ENCODE peak calls at places on chromosomes 7 and 10, in eight cellular contexts. Q, K, N, V, J, G, T and Y are unnamed samples.
A peak's percentile ranks its signal among the peaks of the same experiment; 100 is the strongest.

GRCh38 chr7:19488056-19488455 is 220.8 kb downstream of the POLR1F start:
- DNase-seq in Q (no peak), K (no peak), N (no peak), V (no peak), J (no peak), G (no peak), T (no peak), Y (no peak)

GRCh38 chr7:149773446-149774236 is at the start of gene ZNF467:
- DNase-seq in Q (no peak), K (no peak), N (no peak), V (peak; percentile 75), J (peak; percentile 20), G (peak; percentile 52), T (peak; percentile 28), Y (no peak)

GRCh38 chr10:103280505-103280904 is 3.6 kb downstream of the INA start:
- DNase-seq in Q (no peak), K (no peak), N (no peak), V (no peak), J (no peak), G (no peak), T (peak; percentile 60), Y (no peak)

GRCh38 chr7:95323410-95324129 is 762 bp downstream of the PON1 start:
- DNase-seq in Q (no peak), K (no peak), N (no peak), V (no peak), J (no peak), G (no peak), T (no peak), Y (no peak)

GRCh38 chr7:26365077-26365896 is 73.6 kb downstream of the SNX10 start:
- DNase-seq in Q (peak; percentile 83), K (no peak), N (peak; percentile 77), V (peak; percentile 80), J (peak; percentile 57), G (peak; percentile 80), T (peak; percentile 76), Y (peak; percentile 54)

GRCh38 chr10:17607603-17608332 is 9.4 kb downstream of the HACD1 start:
- DNase-seq in Q (peak; percentile 46), K (no peak), N (peak; percentile 68), V (peak; percentile 74), J (peak; percentile 47), G (peak; percentile 78), T (peak; percentile 53), Y (peak; percentile 28)

GRCh38 chr10:11724938-11725776 is 17.0 kb upstream of the ECHDC3 start:
- DNase-seq in Q (peak; percentile 56), K (no peak), N (peak; percentile 79), V (peak; percentile 68), J (peak; percentile 59), G (peak; percentile 63), T (peak; percentile 63), Y (peak; percentile 44)

GRCh38 chr7:33873981-33874750 is 31.2 kb upstream of the BMPER start:
- DNase-seq in Q (no peak), K (no peak), N (peak; percentile 81), V (no peak), J (peak; percentile 86), G (no peak), T (peak; percentile 88), Y (peak; percentile 84)

GRCh38 chr10:93062499-93063216 is 2.1 kb downstream of the CYP26C1 start:
- DNase-seq in Q (peak; percentile 65), K (no peak), N (peak; percentile 44), V (peak; percentile 63), J (no peak), G (peak; percentile 61), T (no peak), Y (peak; percentile 48)

GRCh38 chr7:44277851-44278250 is 47.5 kb downstream of the CAMK2B start:
- DNase-seq in Q (no peak), K (no peak), N (peak; percentile 47), V (no peak), J (peak; percentile 10), G (no peak), T (no peak), Y (no peak)

GRCh38 chr10:44043646-44044368 is 341.1 kb downstream of the CXCL12 start:
- DNase-seq in Q (no peak), K (no peak), N (no peak), V (no peak), J (no peak), G (no peak), T (no peak), Y (no peak)

GRCh38 chr7:2138146-2138765 is 94.5 kb downstream of the MAD1L1 start:
- DNase-seq in Q (no peak), K (no peak), N (no peak), V (no peak), J (no peak), G (no peak), T (no peak), Y (no peak)

GRCh38 chr10:67836972-67837371 is 1.0 kb downstream of the DNAJC12 start:
- DNase-seq in Q (no peak), K (no peak), N (no peak), V (no peak), J (no peak), G (no peak), T (no peak), Y (no peak)

GRCh38 chr10:67836491-67836890 is 1.5 kb downstream of the DNAJC12 start:
- DNase-seq in Q (no peak), K (no peak), N (no peak), V (no peak), J (no peak), G (no peak), T (no peak), Y (no peak)

GRCh38 chr10:67839957-67840356 is 2.0 kb upstream of the DNAJC12 start:
- DNase-seq in Q (no peak), K (no peak), N (peak; percentile 31), V (no peak), J (peak; percentile 53), G (no peak), T (peak; percentile 93), Y (peak; percentile 31)

GRCh38 chr10:67834375-67834774 is 3.6 kb downstream of the DNAJC12 start:
- DNase-seq in Q (no peak), K (no peak), N (no peak), V (no peak), J (no peak), G (no peak), T (no peak), Y (no peak)

DNA sequence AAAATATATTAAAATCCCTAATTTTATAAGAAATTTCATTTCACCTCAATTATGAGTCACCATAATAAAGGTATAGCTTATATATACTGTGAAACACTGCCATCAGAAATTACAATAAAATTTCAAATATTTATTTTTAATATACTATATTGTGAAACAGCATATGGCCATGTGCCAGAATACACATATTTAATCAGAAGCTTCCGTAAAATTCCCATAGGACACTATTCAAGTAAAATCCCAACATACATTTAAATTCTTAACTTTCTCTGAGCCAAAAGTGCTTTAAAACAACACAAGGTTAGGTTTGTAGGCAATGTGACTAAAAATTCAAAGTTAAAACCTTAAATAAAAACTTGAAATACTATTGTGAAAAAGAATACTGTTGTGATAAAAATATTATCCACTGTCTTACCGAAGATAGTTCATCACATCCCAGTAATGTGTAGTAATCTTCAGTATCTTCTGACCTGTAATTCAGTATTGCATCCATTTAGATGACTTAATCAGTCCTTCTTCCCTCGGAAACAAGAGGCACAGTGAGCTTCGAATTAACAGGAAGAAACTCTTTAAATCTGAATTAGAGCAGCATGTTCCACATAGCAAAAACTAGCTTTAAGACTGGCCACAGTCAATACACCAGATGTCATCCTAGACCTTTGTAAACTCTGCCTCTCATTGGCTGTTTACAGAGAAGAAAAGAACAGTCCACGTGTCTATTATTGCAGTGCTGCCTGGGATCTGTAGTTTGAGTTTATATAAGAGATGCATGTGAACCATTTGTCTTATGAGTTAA is at the start of gene DNAJC12:
- DNase-seq in Q (peak; percentile 69), K (no peak), N (peak; percentile 82), V (peak; percentile 62), J (peak; percentile 65), G (peak; percentile 51), T (peak; percentile 78), Y (no peak)
- H2AFZ ChIP-seq in Q (peak within 1 kb of the TSS; percentile 1), K (peak within 1 kb of the TSS; percentile 70), N (no peak within 1 kb of the TSS), V (peak within 1 kb of the TSS; percentile 14), J (peak within 1 kb of the TSS; percentile 86), G (peak within 1 kb of the TSS; percentile 55), T (peak within 1 kb of the TSS; percentile 38), Y (peak within 1 kb of the TSS; percentile 46)

DNA sequence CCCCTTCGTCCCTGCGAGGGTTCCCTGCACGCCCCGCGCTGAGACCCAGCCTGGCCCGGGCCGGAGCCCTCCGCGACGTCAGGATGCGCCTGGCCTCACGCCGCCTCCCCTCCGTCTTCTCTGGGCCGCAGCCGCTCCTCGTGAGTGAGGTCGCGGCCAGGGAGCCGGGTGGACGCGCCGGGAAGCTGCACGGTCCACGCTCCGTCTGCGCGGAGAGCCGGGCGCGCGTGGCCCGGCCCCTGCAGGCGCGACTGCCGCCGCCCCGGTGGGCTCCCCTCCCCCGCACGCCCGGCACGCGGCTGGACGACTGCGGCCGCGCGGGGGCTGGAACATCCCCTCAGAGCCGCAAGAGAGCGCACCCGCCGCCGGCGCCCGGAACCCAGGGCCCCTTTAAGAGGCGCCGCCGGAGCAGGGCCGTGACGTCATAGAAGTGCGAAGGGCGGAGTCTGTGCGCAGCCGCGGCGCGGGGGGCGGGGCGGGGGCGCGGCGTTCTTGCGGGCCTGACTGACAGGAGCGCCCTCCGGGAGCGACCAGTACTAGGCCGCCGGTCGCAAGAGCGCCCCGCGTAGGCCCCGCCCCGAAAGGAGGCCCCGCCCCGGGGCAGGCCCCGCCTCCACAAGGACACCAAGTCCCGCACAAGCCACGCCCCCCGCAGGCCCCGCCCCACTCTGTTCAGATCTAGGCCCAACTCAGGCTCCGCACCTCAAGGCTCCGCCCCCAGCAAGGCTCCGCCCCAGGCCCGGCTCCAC is 449 bp upstream of the INPP5A start:
- DNase-seq in Q (peak; percentile 95), K (peak; percentile 98), N (peak; percentile 98), V (peak; percentile 100), J (peak; percentile 97), G (peak; percentile 99), T (peak; percentile 97), Y (peak; percentile 99)
- TF ChIP-seq CTCF in Q (no peak), K (no peak), N (peak; percentile 46), V (peak; percentile 23), J (peak; percentile 15), G (peak; percentile 41), T (no peak), Y (no peak)

DNA sequence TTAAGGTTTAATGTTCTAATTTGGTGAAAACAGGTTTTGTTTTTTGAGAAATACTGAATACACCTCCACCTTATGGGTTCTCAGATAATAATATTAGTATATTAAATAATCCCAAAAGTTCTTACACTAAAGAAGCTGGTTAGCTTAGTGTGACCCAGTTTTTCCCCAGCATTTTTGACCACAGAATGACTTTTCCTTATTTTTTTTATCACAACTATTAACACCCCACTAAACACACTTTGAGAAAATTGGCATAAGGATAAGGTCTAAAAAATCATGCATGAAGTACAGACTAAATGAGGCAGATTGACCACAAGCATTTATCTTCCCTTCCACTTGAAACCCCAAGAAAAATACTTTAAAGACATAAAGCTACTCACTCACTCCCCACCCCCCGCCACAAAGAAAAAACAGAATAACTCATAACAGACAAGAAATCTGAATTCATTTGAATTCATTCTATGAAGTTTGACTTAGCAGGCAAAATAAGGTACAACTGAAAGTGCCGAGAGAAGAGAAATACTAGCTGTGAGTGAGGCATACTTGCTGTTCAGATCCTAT is 49.7 kb upstream of the WNT16 start:
- DNase-seq in Q (peak; percentile 45), K (no peak), N (no peak), V (no peak), J (peak; percentile 88), G (no peak), T (no peak), Y (no peak)
- H3K4me2 ChIP-seq in Q (peak overlapping the region; percentile 36), K (no peak overlapping the region), N (peak overlapping the region; percentile 57), V (no peak overlapping the region), J (no peak overlapping the region), G (no peak overlapping the region), T (peak overlapping the region; percentile 14), Y (no peak overlapping the region)

DNA sequence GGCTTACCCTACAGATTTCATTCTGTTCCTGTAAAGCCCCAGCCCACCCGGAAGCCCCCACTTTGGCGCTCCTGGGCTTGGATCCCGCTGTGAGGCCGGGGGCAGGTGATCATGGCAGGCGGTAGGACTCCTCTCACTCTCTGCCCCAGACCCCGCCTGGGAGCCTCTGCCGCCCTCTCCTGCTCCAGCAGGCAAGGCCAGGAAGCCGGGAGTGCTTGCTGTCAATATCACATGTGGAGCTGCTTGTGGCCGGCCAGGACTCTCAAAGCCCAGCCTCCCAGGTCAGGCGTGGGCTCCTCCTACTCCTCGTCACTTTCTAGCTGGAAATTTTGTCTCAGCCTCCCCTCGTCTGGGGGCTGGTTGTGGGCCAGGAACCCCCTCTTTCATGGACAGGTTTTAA is 273.5 kb upstream of the PODXL start:
- DNase-seq in Q (no peak), K (peak; percentile 38), N (no peak), V (peak; percentile 74), J (no peak), G (peak; percentile 72), T (no peak), Y (no peak)
- H2AFZ ChIP-seq in Q (no peak overlapping the region), K (peak overlapping the region; percentile 54), N (no peak overlapping the region), V (peak overlapping the region; percentile 21), J (no peak overlapping the region), G (peak overlapping the region; percentile 74), T (no peak overlapping the region), Y (peak overlapping the region; percentile 50)